ENCODE peak calls at places on chromosomes 6 and 20, in eight cellular contexts. K, W, Q, S, H, I, O and Y are unnamed samples.

GRCh38 chr20:45346851-45347250 is 1.4 kb downstream of the SDC4 start:
- DNase-seq in K (no peak), W (no peak), Q (no peak), S (peak; percentile 53), H (no peak), I (no peak), O (no peak), Y (no peak)

GRCh38 chr6:141451176-141451507 is 681.6 kb upstream of the GJE1 start:
- DNase-seq in K (no peak), W (no peak), Q (no peak), S (no peak), H (no peak), I (no peak), O (no peak), Y (no peak)

GRCh38 chr6:83430606-83431544 is at the start of gene ME1:
- DNase-seq in K (peak; percentile 62), W (no peak), Q (peak; percentile 28), S (peak; percentile 90), H (no peak), I (peak; percentile 74), O (peak; percentile 77), Y (peak; percentile 9)

GRCh38 chr6:45535933-45536332 is 158.2 kb upstream of the SUPT3H start:
- DNase-seq in K (no peak), W (no peak), Q (no peak), S (no peak), H (no peak), I (no peak), O (no peak), Y (no peak)

GRCh38 chr20:48740714-48741113 is 87.1 kb downstream of the PREX1 start:
- DNase-seq in K (no peak), W (no peak), Q (no peak), S (no peak), H (no peak), I (peak; percentile 72), O (no peak), Y (no peak)

GRCh38 chr6:26271640-26272090 is 93.3 kb upstream of the BTN3A2 start:
- DNase-seq in K (no peak), W (no peak), Q (no peak), S (peak; percentile 31), H (no peak), I (no peak), O (no peak), Y (no peak)

GRCh38 chr20:15047100-15047499 is 709.7 kb upstream of the FLRT3 start:
- DNase-seq in K (no peak), W (no peak), Q (no peak), S (no peak), H (no peak), I (no peak), O (peak; percentile 13), Y (no peak)

GRCh38 chr6:147941143-147941542 is 401.5 kb upstream of the SASH1 start:
- DNase-seq in K (no peak), W (no peak), Q (no peak), S (no peak), H (no peak), I (no peak), O (no peak), Y (no peak)

GRCh38 chr6:34645627-34646026 is 50.9 kb downstream of the ILRUN start:
- DNase-seq in K (no peak), W (no peak), Q (no peak), S (no peak), H (no peak), I (no peak), O (no peak), Y (no peak)

GRCh38 chr20:38855356-38855755 is 49.9 kb downstream of the PPP1R16B start:
- DNase-seq in K (no peak), W (no peak), Q (no peak), S (peak; percentile 6), H (no peak), I (no peak), O (no peak), Y (no peak)

GRCh38 chr20:2130062-2130591 is 28.5 kb downstream of the STK35 start:
- DNase-seq in K (peak; percentile 48), W (no peak), Q (no peak), S (no peak), H (no peak), I (no peak), O (no peak), Y (no peak)

GRCh38 chr6:11650711-11651110 is 113.2 kb downstream of the TMEM170B start:
- DNase-seq in K (no peak), W (no peak), Q (no peak), S (peak; percentile 35), H (no peak), I (no peak), O (peak; percentile 24), Y (no peak)

GRCh38 chr6:8243462-8243861 is 141.1 kb upstream of the EEF1E1 start:
- DNase-seq in K (no peak), W (no peak), Q (no peak), S (peak; percentile 9), H (no peak), I (no peak), O (peak; percentile 48), Y (no peak)

GRCh38 chr6:111862314-111862713 is 10.9 kb downstream of the FYN start:
- DNase-seq in K (peak; percentile 25), W (no peak), Q (no peak), S (no peak), H (no peak), I (no peak), O (no peak), Y (no peak)

GRCh38 chr6:8888468-8888867 is 453.1 kb upstream of the SLC35B3 start:
- DNase-seq in K (no peak), W (peak; percentile 29), Q (no peak), S (peak; percentile 17), H (no peak), I (peak; percentile 47), O (peak; percentile 26), Y (no peak)

GRCh38 chr6:126167726-126168125 is 172.2 kb upstream of the CENPW start:
- DNase-seq in K (no peak), W (no peak), Q (no peak), S (no peak), H (no peak), I (no peak), O (peak; percentile 22), Y (no peak)

GRCh38 chr6:87718662-87719433 is 16.8 kb upstream of the AKIRIN2 start:
- DNase-seq in K (no peak), W (no peak), Q (no peak), S (no peak), H (peak; percentile 57), I (no peak), O (peak; percentile 34), Y (no peak)

GRCh38 chr6:118597636-118598035 is 49.5 kb downstream of the PLN start:
- DNase-seq in K (no peak), W (no peak), Q (no peak), S (no peak), H (no peak), I (no peak), O (no peak), Y (no peak)

GRCh38 chr20:22684072-22684762 is 99.8 kb upstream of the FOXA2 start:
- DNase-seq in K (peak; percentile 78), W (peak; percentile 78), Q (peak; percentile 75), S (peak; percentile 50), H (peak; percentile 45), I (peak; percentile 67), O (peak; percentile 87), Y (peak; percentile 40)

GRCh38 chr6:56851541-56852248 is 103.2 kb upstream of the BEND6 start:
- DNase-seq in K (peak; percentile 95), W (peak; percentile 86), Q (peak; percentile 62), S (peak; percentile 94), H (no peak), I (peak; percentile 67), O (peak; percentile 93), Y (peak; percentile 14)

GRCh38 chr6:19180348-19181073 is 656.7 kb upstream of the ID4 start:
- DNase-seq in K (no peak), W (no peak), Q (no peak), S (no peak), H (no peak), I (no peak), O (no peak), Y (no peak)

GRCh38 chr6:131966443-131966842 is 15.3 kb upstream of the CCN2 start:
- DNase-seq in K (no peak), W (no peak), Q (no peak), S (peak; percentile 4), H (no peak), I (no peak), O (peak; percentile 100), Y (no peak)